ENCODE peak calls at places on chromosomes 3 and 15, in seven cellular contexts. U, F, D, I, J, W and R are unnamed samples.

GRCh38 chr15:31525988-31526665 is 199.5 kb downstream of the KLF13 start:
- DNase-seq in U (no peak), F (no peak), D (no peak), I (no peak), J (no peak), W (no peak), R (no peak)

GRCh38 chr3:119596392-119596791 is 1.3 kb upstream of the PLA1A start:
- DNase-seq in U (no peak), F (no peak), D (no peak), I (no peak), J (no peak), W (no peak), R (no peak)

GRCh38 chr3:149384911-149385321 is 7.5 kb upstream of the TM4SF1 start:
- DNase-seq in U (no peak), F (no peak), D (no peak), I (no peak), J (no peak), W (peak), R (no peak)

GRCh38 chr3:165768680-165769079 is 68.5 kb downstream of the BCHE start:
- DNase-seq in U (no peak), F (no peak), D (no peak), I (no peak), J (no peak), W (no peak), R (no peak)

GRCh38 chr15:25946241-25946786 is 83.2 kb upstream of the ATP10A start:
- DNase-seq in U (no peak), F (no peak), D (no peak), I (no peak), J (no peak), W (no peak), R (no peak)

GRCh38 chr15:71385469-71385868 is 270.2 kb downstream of the THSD4 start:
- DNase-seq in U (no peak), F (no peak), D (no peak), I (no peak), J (no peak), W (no peak), R (no peak)

GRCh38 chr3:3178498-3179328 is 778 bp downstream of the CRBN start:
- DNase-seq in U (no peak), F (no peak), D (no peak), I (no peak), J (no peak), W (no peak), R (no peak)

GRCh38 chr3:152123457-152123856 is 145.3 kb upstream of the MBNL1 start:
- DNase-seq in U (no peak), F (no peak), D (no peak), I (no peak), J (no peak), W (no peak), R (no peak)

GRCh38 chr3:112990672-112991602 is at the start of gene GTPBP8:
- DNase-seq in U (peak), F (peak), D (peak), I (peak), J (peak), W (peak), R (peak)

GRCh38 chr3:180018588-180018987 is 18.1 kb downstream of the PEX5L start:
- DNase-seq in U (peak), F (no peak), D (peak), I (no peak), J (no peak), W (no peak), R (no peak)

GRCh38 chr15:63157891-63158431 is 684 bp upstream of the RPS27L start:
- DNase-seq in U (no peak), F (no peak), D (peak), I (peak), J (peak), W (peak), R (peak)

GRCh38 chr3:157317895-157318294 is 118.8 kb upstream of the PTX3 start:
- DNase-seq in U (no peak), F (no peak), D (no peak), I (peak), J (no peak), W (no peak), R (no peak)

GRCh38 chr3:41742127-41742526 is 219.8 kb downstream of the ULK4 start:
- DNase-seq in U (no peak), F (no peak), D (no peak), I (no peak), J (no peak), W (no peak), R (no peak)

GRCh38 chr3:42216820-42217416 is 49.1 kb downstream of the CCK start:
- DNase-seq in U (no peak), F (no peak), D (no peak), I (no peak), J (no peak), W (no peak), R (no peak)